ENCODE peak calls at places on chromosome 19, in four cellular contexts. E, F, C and N are unnamed samples.

GRCh38 chr19:45472557-45473365 is 5.0 kb downstream of the FOSB start:
- DNase-seq in C (no peak), F (no peak), E (no peak), N (peak; percentile 32)

GRCh38 chr19:39563408-39563807 is 23.4 kb upstream of the EID2 start:
- DNase-seq in E (no peak), C (peak; percentile 12), F (no peak), N (no peak)

GRCh38 chr19:29201849-29202248 is 11.1 kb downstream of the UQCRFS1 start:
- DNase-seq in E (no peak), F (no peak), C (no peak), N (no peak)

GRCh38 chr19:4980838-4981680 is 12.1 kb downstream of the KDM4B start:
- DNase-seq in C (no peak), F (peak; percentile 75), E (no peak), N (peak; percentile 36)

GRCh38 chr19:13013649-13014048 is 18.4 kb downstream of the NFIX start:
- DNase-seq in F (no peak), E (no peak), C (no peak), N (no peak)

GRCh38 chr19:19627716-19628498 is at the start of gene LPAR2:
- DNase-seq in E (peak; percentile 59), C (peak; percentile 24), F (peak; percentile 96), N (peak; percentile 86)

GRCh38 chr19:14369399-14370168 is 11.7 kb upstream of the ADGRE5 start:
- DNase-seq in C (no peak), F (no peak), E (no peak), N (no peak)

GRCh38 chr19:51371186-51371690 is 1.2 kb downstream of the NKG7 start:
- DNase-seq in C (no peak), E (no peak), F (no peak), N (no peak)

GRCh38 chr19:10112037-10112751 is 701 bp downstream of the P2RY11 start:
- DNase-seq in C (no peak), E (peak; percentile 59), F (peak; percentile 28), N (no peak)

GRCh38 chr19:4304509-4305252 is at the start of gene FSD1:
- DNase-seq in E (no peak), C (no peak), F (peak; percentile 99), N (peak; percentile 92)

GRCh38 chr19:18293642-18294466 is 12.4 kb upstream of the JUND start:
- DNase-seq in E (no peak), F (no peak), C (no peak), N (peak; percentile 78)

GRCh38 chr19:53537126-53537522 is 821 bp upstream of the ZNF331 start:
- DNase-seq in E (no peak), F (no peak), C (no peak), N (no peak)
- H2AFZ ChIP-seq in E (no peak overlapping the region), F (peak overlapping the region; percentile 63), C (no peak overlapping the region), N (peak overlapping the region; percentile 98)

DNA sequence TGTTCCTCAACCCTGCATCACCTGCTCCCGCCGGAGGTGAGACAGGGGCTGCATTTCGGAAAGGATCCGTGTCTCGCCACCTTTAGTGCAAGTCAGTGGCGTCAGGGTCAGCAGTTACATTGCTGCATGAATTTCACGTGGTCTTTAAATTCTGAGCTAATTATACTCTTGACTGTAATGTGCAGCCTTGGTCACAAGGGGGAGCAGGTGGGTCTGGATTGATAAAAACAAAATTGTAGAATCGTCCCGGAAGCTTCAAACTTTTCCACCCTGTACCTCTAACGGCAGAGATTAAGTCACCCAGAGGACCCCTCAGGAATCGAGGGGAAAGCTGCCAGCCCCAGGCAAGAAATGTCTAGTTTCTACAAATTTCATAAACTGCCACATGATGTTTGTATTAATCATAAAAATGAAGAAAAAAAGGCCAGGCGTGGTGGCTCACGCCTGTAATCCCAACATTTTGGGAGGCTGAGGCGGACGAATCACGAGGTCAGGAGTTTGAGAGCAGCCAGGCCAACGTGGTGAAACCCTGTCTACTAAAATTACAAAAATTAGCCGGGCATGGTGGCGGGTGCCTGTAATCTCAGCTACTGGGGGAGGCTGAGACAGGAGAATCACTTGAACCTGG is 20.2 kb downstream of the BBC3 start:
- DNase-seq in C (no peak), F (peak; percentile 74), E (peak; percentile 76), N (peak; percentile 75)
- TF ChIP-seq EZH2phosphoT487 in C (no peak), F (no peak), E (no peak), N (no peak)

DNA sequence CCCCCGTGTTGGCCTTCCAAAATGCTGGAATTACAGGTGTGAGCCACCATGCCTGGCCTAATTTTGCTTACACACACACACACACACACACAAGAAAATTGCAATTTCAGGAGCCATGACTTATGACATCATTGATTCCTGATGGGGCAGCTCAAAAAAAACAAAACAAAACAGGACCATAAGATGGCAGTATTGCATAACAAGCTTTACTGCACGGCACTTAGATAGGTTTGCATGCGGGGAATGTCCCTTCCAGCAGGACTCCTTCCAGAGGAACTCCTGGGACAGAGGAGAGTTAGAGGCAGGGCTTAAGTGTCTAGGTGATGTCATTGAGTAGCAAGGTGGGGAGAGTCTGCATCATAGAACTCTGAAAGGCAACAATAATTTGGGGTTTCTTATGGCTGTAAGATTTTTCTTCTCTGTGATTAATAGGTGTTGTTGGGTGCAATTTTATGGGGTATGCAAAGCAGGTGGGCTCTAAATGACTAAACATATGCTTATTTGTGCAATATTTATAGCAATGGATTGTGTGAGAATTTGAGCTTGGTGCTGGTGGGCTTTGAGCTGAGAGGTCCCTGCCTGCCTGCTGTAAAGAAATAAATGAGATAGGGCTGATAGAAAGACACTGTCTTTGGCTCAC is 9.0 kb upstream of the ACSBG2 start:
- DNase-seq in E (peak; percentile 65), F (peak; percentile 55), C (peak; percentile 91), N (peak; percentile 55)
- H2AFZ ChIP-seq in E (no peak overlapping the region), F (no peak overlapping the region), C (peak overlapping the region; percentile 87), N (no peak overlapping the region)

DNA sequence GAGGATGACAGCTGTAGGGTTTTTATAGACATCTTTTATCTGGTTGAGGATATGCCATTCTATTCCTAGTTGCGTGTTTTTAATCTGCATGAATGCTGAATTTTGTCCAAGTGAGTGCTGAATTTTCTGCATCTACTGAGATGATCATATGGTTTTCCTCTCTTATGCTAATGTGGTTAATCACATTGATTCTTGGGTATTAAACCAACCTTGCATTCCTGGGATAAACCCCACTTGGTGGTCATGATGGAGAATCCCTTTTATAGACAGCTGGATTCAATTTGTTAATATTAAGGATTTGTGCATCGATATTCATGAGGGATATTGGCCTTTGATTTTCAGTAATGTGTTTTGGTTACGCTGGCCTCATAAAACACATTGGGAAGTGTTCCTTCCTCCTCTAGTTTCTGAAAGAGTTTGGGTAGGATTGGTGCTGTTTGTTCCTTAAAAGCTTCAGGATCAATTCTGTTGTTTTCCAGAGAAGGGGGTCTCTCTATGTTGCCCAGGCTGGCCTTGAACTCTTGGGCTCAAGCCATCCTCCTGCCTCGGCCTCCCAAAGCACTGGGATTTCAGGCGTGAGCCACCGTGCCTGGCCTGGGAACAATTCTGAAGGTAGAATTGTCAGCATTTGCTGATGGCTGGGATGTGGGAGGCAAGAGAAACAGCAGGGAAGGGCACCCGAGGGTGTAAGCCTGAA is 7.3 kb upstream of the LINGO3 start:
- DNase-seq in F (no peak), E (no peak), C (no peak), N (no peak)
- TF ChIP-seq EZH2phosphoT487 in F (no peak), E (no peak), C (no peak), N (no peak)

GRCh38 chr19:38267780-38268430 is 3.5 kb downstream of the SPINT2 start:
- DNase-seq in F (no peak), C (no peak), E (no peak), N (no peak)

GRCh38 chr19:38266070-38266469 is 1.7 kb downstream of the SPINT2 start:
- DNase-seq in C (no peak), E (no peak), F (no peak), N (no peak)

GRCh38 chr19:38270587-38271167 is 6.3 kb downstream of the SPINT2 start:
- DNase-seq in E (no peak), C (no peak), F (no peak), N (no peak)

GRCh38 chr19:38266981-38267597 is 2.7 kb downstream of the SPINT2 start:
- DNase-seq in F (no peak), E (no peak), C (peak; percentile 38), N (no peak)

GRCh38 chr19:38268539-38268938 is 4.2 kb downstream of the SPINT2 start:
- DNase-seq in E (no peak), F (no peak), C (no peak), N (no peak)
- H2AFZ ChIP-seq in E (no peak overlapping the region), F (no peak overlapping the region), C (no peak overlapping the region), N (no peak overlapping the region)

DNA sequence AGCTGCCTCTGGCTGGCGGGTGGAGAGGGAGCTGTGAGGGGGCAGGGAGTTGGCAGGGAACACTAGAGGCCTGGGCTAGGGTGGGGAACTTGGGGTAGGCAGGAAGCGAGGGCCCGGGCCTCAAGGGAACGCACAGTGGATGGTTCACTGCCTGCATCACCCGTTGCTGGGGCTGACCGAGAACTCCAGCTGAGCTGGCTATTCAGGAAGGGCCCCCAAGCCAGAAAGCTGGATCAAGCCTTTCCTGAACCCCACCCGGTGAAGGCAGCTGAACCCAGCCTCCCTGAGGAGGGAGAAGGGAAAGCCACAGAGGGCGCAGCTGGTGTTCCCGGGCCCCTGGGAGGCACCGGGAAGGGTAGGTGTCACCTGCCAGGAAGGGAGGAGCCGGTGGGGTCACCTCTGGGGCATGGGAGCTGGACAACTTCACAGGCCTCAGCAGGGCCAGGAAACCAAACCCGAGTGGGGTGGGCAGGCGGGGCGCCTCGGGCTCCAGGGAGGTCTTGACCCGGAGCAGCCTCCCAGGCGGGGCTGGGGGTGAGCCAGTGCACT is 13.9 kb downstream of the PALM start:
- DNase-seq in C (no peak), E (no peak), F (no peak), N (no peak)
- TF ChIP-seq EZH2phosphoT487 in C (no peak), E (no peak), F (no peak), N (no peak)

DNA sequence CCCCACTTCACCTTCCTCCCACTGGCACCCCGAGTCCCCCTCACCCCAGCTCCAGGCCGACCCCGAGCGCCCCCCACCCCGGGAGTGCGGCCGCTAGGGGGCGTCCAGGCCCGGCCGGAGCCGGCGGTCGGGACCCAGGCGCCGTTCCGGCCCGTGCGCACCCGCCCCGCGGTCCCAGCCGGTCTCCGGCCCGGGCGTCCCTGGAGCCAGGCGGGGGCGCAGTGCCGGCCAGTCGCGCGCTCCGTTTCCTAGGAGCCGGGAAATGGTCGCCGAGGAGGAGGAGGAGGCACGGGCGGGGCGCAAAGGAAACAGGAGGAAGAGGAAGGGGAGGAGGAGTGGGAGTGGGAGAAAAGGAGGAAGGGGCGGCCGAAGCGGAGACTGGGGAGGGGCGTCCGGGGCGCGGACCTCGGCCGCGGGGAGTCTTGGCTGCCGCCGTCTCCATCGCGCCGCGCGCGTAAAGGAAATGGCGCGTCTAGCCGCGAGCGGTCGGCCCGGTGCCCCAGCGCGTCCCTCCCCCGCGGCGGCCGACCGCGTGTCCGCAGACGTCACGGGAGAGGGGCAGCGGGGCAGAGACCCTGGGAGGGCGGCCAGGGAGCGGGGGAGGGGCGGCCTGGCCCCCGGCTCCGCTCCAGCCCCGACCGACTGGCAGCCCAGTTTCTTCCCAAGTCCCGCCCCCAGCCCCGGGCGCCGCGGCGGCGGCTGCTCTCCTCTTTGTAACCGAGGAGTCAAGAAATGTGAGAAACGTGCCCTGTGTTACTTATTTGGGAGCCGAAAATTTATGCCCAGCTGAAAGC is 1.1 kb upstream of the KCTD15 start:
- DNase-seq in C (no peak), F (peak; percentile 96), E (no peak), N (peak; percentile 97)
- H2AFZ ChIP-seq in C (no peak overlapping the region), F (peak overlapping the region; percentile 93), E (no peak overlapping the region), N (peak overlapping the region; percentile 83)